ENCODE peak calls at places on chromosomes 13 and 19, in four cellular contexts. One of them, this sample, is unnamed.

GRCh38 chr19:13615890-13616289 is 109.6 kb upstream of the CACNA1A start:
- DNase-seq in HepG2: no peak
- DNase-seq in WTC11: no peak
- DNase-seq in K562: no peak
- DNase-seq in this sample: no peak

GRCh38 chr19:20103091-20103501 is 25.3 kb downstream of the ZNF90 start:
- DNase-seq in HepG2: no peak
- DNase-seq in WTC11: no peak
- DNase-seq in K562: no peak
- DNase-seq in this sample: no peak

GRCh38 chr13:43107780-43108179 is 84.4 kb downstream of the DNAJC15 start:
- DNase-seq in HepG2: no peak
- DNase-seq in WTC11: no peak
- DNase-seq in K562: no peak
- DNase-seq in this sample: no peak

GRCh38 chr13:30331331-30331771 is 24.0 kb upstream of the KATNAL1 start:
- DNase-seq in HepG2: no peak
- DNase-seq in WTC11: no peak
- DNase-seq in K562: no peak
- DNase-seq in this sample: no peak

GRCh38 chr19:54179921-54180452 is 7.0 kb upstream of the TMC4 start:
- DNase-seq in HepG2: peak; percentile 62
- DNase-seq in WTC11: peak; percentile 94
- DNase-seq in K562: peak; percentile 19
- DNase-seq in this sample: peak; percentile 90

GRCh38 chr19:984165-984967 is at the start of gene WDR18:
- DNase-seq in HepG2: peak; percentile 79
- DNase-seq in WTC11: peak; percentile 91
- DNase-seq in K562: peak; percentile 94
- DNase-seq in this sample: peak; percentile 92

GRCh38 chr19:3617463-3617862 is 9.1 kb downstream of the CACTIN start:
- DNase-seq in HepG2: no peak
- DNase-seq in WTC11: peak; percentile 42
- DNase-seq in K562: no peak
- DNase-seq in this sample: no peak

GRCh38 chr13:46179576-46180368 is 2.2 kb downstream of the LCP1 start:
- DNase-seq in HepG2: no peak
- DNase-seq in WTC11: no peak
- DNase-seq in K562: peak; percentile 36
- DNase-seq in this sample: no peak

GRCh38 chr13:112416647-112417046 is 40.5 kb downstream of the SPACA7 start:
- DNase-seq in HepG2: no peak
- DNase-seq in WTC11: no peak
- DNase-seq in K562: no peak
- DNase-seq in this sample: no peak

GRCh38 chr13:33045829-33046592 is 29.8 kb downstream of the KL start:
- DNase-seq in HepG2: no peak
- DNase-seq in WTC11: no peak
- DNase-seq in K562: no peak
- DNase-seq in this sample: no peak

GRCh38 chr13:22549126-22549525 is 631.7 kb upstream of the SGCG start:
- DNase-seq in HepG2: no peak
- DNase-seq in WTC11: no peak
- DNase-seq in K562: no peak
- DNase-seq in this sample: no peak

GRCh38 chr13:82070411-82070810 is 1729.5 kb upstream of the SPRY2 start:
- DNase-seq in HepG2: no peak
- DNase-seq in WTC11: no peak
- DNase-seq in K562: no peak
- DNase-seq in this sample: no peak

GRCh38 chr13:113880651-113881611 is 17.1 kb upstream of the GAS6 start:
- DNase-seq in HepG2: no peak
- DNase-seq in WTC11: no peak
- DNase-seq in K562: no peak
- DNase-seq in this sample: no peak

GRCh38 chr13:80550856-80551532 is 210.1 kb upstream of the SPRY2 start:
- DNase-seq in HepG2: no peak
- DNase-seq in WTC11: no peak
- DNase-seq in K562: peak; percentile 21
- DNase-seq in this sample: no peak

GRCh38 chr13:108278466-108278865 is 8.9 kb downstream of the TNFSF13B start:
- DNase-seq in HepG2: no peak
- DNase-seq in WTC11: no peak
- DNase-seq in K562: no peak
- DNase-seq in this sample: no peak

GRCh38 chr13:112174476-112175110 is 107.6 kb downstream of the SOX1 start:
- DNase-seq in HepG2: no peak
- DNase-seq in WTC11: no peak
- DNase-seq in K562: no peak
- DNase-seq in this sample: no peak

GRCh38 chr13:33032037-33032625 is 15.9 kb downstream of the KL start:
- DNase-seq in HepG2: no peak
- DNase-seq in WTC11: no peak
- DNase-seq in K562: no peak
- DNase-seq in this sample: no peak

GRCh38 chr13:74026753-74027152 is 107.5 kb downstream of the KLF12 start:
- DNase-seq in HepG2: no peak
- DNase-seq in WTC11: peak; percentile 53
- DNase-seq in K562: no peak
- DNase-seq in this sample: no peak

GRCh38 chr19:3189702-3190469 is 4.2 kb downstream of the NCLN start:
- DNase-seq in HepG2: no peak
- DNase-seq in WTC11: peak; percentile 56
- DNase-seq in K562: peak; percentile 61
- DNase-seq in this sample: no peak

GRCh38 chr13:34044041-34044440 is 226.1 kb downstream of the RFC3 start:
- DNase-seq in HepG2: no peak
- DNase-seq in WTC11: no peak
- DNase-seq in K562: no peak
- DNase-seq in this sample: no peak

GRCh38 chr19:13850910-13851753 is 25.8 kb upstream of the NANOS3 start:
- DNase-seq in HepG2: peak; percentile 91
- DNase-seq in WTC11: no peak
- DNase-seq in K562: peak; percentile 79
- DNase-seq in this sample: peak; percentile 95

GRCh38 chr13:73065665-73066350 is 7.0 kb downstream of the KLF5 start:
- DNase-seq in HepG2: no peak
- DNase-seq in WTC11: no peak
- DNase-seq in K562: no peak
- DNase-seq in this sample: no peak

GRCh38 chr13:42981853-42982252 is 10.2 kb downstream of the EPSTI1 start:
- DNase-seq in HepG2: no peak
- DNase-seq in WTC11: no peak
- DNase-seq in K562: no peak
- DNase-seq in this sample: no peak

GRCh38 chr19:54451331-54451871 is 2.4 kb downstream of the LENG8 start:
- DNase-seq in HepG2: no peak
- DNase-seq in WTC11: no peak
- DNase-seq in K562: no peak
- DNase-seq in this sample: no peak

GRCh38 chr13:50069255-50069654 is 54.0 kb downstream of the KCNRG start:
- DNase-seq in HepG2: no peak
- DNase-seq in WTC11: no peak
- DNase-seq in K562: no peak
- DNase-seq in this sample: no peak

GRCh38 chr13:95603887-95604533 is 40.5 kb downstream of the DZIP1 start:
- DNase-seq in HepG2: peak; percentile 70
- DNase-seq in WTC11: no peak
- DNase-seq in K562: no peak
- DNase-seq in this sample: peak; percentile 40

GRCh38 chr19:50486823-50487515 is 10.3 kb upstream of the GARIN5A start:
- DNase-seq in HepG2: peak; percentile 51
- DNase-seq in WTC11: peak; percentile 93
- DNase-seq in K562: peak; percentile 69
- DNase-seq in this sample: no peak

GRCh38 chr19:48779636-48780035 is 24.3 kb downstream of the FGF21 start:
- DNase-seq in HepG2: no peak
- DNase-seq in WTC11: no peak
- DNase-seq in K562: peak; percentile 56
- DNase-seq in this sample: no peak
- TF ChIP-seq NR3C1 in HepG2: no peak
- TF ChIP-seq NR3C1 in WTC11: no peak
- TF ChIP-seq NR3C1 in K562: no peak
- TF ChIP-seq NR3C1 in this sample: no peak

GRCh38 chr13:35475960-35476943 is at the start of gene MAB21L1:
- DNase-seq in HepG2: no peak
- DNase-seq in WTC11: no peak
- DNase-seq in K562: no peak
- DNase-seq in this sample: no peak
- TF ChIP-seq USF2 in HepG2: no peak
- TF ChIP-seq USF2 in WTC11: no peak
- TF ChIP-seq USF2 in K562: no peak
- TF ChIP-seq USF2 in this sample: no peak

DNA sequence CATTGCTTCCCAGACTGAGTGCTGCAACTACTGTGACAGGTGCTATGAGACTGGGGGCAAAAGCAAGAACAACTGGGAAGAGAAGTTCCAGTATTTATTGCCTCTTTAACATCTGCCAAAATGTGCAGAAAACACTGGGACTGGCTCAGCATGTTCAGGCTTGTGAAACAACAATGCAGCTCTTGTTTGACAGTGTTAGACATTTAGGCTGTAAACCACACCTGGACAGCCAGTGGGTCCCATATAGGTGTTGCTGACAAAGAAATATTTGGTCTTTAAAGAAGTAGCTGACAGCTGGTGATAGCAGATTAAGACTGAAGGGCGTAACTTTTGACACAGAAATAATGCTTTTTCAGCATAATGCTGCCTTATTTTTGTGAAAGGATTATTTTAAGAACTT is 88.1 kb downstream of the STOML3 start:
- DNase-seq in HepG2: no peak
- DNase-seq in WTC11: no peak
- DNase-seq in K562: no peak
- DNase-seq in this sample: no peak
- TF ChIP-seq NR3C1 in HepG2: no peak
- TF ChIP-seq NR3C1 in WTC11: no peak
- TF ChIP-seq NR3C1 in K562: no peak
- TF ChIP-seq NR3C1 in this sample: no peak

DNA sequence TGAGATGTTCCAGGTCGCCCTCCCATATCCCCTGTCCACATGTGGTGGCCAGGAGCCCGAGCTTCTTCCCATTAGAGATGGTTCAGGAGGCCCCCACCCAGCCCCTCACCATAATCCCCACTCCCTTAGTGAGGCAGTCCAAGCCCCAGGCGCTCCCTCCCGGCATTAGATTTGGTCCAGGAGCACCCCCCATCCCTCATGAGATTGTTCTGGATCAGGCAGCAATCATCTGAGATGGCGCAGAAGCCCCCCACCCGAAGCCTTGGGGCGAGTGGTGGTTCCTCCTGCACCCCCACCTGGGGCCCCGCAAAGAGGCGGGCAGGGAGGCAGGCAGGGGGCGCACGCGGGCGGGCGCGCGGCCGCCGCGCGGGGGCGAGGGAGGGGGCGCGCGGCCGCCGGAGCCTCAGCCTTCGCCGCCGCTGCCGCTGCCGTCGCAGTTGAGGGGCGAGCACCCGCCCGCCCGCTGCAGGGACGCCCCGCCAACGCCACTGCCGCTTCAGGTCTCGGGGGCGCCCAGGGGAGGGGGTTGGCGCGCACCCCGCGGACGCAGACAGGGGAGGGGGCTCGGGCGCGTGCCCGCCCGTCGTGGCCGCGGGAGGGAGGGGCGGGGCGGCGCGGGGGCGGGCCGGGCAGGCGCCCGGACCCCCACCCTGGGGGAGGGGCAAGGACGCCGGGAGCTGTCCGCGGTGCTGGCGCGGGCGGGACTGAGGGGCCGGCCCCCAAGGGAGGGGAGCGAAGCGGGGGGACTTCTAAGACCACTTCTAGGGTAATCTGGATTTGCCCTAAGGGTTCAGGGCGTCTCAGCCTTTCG is 46.4 kb upstream of the SHKBP1 start:
- DNase-seq in HepG2: no peak
- DNase-seq in WTC11: peak; percentile 81
- DNase-seq in K562: peak; percentile 97
- DNase-seq in this sample: no peak
- TF ChIP-seq USF2 in HepG2: no peak
- TF ChIP-seq USF2 in WTC11: no peak
- TF ChIP-seq USF2 in K562: peak; percentile 26
- TF ChIP-seq USF2 in this sample: no peak

DNA sequence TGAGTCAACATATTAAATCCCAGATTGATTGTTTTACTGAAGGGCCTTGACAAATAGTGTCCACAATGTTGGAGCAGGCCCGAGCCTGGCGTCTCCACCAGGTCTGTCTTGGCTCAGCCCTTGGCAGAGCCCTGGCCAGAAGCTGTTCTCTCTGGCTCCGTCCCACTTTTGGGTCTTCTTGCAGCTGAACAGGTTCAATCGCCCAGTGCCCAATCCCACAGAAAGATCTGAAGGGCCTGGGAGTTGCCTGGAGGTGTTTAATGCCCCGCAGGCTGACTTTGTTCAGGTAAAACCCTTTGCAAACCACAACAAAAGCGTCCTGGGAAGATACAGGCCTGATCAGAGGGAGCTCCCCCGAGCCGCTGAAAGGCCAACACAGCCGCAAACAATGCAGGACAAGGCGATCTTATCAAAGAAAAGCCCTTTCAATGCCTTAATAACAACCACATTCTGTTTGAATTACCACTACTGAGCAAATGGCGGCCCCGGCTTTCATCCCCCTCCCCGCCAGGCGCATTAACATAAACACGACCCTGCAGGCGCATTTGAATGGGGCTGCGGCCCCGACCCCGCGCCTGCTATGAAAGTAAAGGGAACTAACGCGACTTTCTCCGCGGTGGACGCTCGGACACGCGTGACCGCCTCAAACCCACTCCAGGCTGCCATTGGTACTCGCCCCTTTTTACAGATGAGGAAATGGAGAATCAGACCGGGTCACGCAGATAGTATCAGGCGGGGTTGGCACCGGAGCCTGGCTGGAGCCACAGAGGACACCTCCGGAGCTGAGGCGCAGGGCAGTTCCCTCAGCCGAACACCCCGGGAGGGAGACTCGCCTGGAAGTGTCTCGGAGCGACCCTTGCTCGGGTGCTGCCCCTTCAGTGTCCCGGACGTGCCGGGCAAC is 3.1 kb downstream of the CDX2 start:
- DNase-seq in HepG2: no peak
- DNase-seq in WTC11: peak; percentile 84
- DNase-seq in K562: no peak
- DNase-seq in this sample: no peak
- TF ChIP-seq NR3C1 in HepG2: no peak
- TF ChIP-seq NR3C1 in WTC11: no peak
- TF ChIP-seq NR3C1 in K562: no peak
- TF ChIP-seq NR3C1 in this sample: no peak

GRCh38 chr19:51751655-51752054 is at the start of gene FPR1:
- DNase-seq in HepG2: no peak
- DNase-seq in WTC11: no peak
- DNase-seq in K562: no peak
- DNase-seq in this sample: no peak

GRCh38 chr19:51750381-51751124 is 1.1 kb downstream of the FPR1 start:
- DNase-seq in HepG2: no peak
- DNase-seq in WTC11: no peak
- DNase-seq in K562: no peak
- DNase-seq in this sample: no peak

GRCh38 chr19:51746731-51747130 is 4.9 kb downstream of the FPR1 start:
- DNase-seq in HepG2: no peak
- DNase-seq in WTC11: no peak
- DNase-seq in K562: no peak
- DNase-seq in this sample: no peak

GRCh38 chr19:51754106-51754505 is 2.4 kb upstream of the FPR1 start:
- DNase-seq in HepG2: no peak
- DNase-seq in WTC11: no peak
- DNase-seq in K562: no peak
- DNase-seq in this sample: no peak

GRCh38 chr19:51749979-51750378 is 1.7 kb downstream of the FPR1 start:
- DNase-seq in HepG2: no peak
- DNase-seq in WTC11: no peak
- DNase-seq in K562: no peak
- DNase-seq in this sample: no peak
- TF ChIP-seq USF2 in HepG2: no peak
- TF ChIP-seq USF2 in WTC11: no peak
- TF ChIP-seq USF2 in K562: no peak
- TF ChIP-seq USF2 in this sample: no peak